ENCODE peak calls at places on chromosomes 3 and 15, in seven cellular contexts. U is AG04450; V is neural crest cell; I is cardiac fibroblast; A is endothelial cell; M is CD4-positive, alpha-beta T cell; Y is WTC11. K is an unnamed sample.

GRCh38 chr3:30752961-30753360 is 141.5 kb downstream of the GADL1 start:
- DNase-seq in U (peak), V (no peak), I (peak), A (no peak), M (no peak), Y (no peak), K (no peak)

GRCh38 chr3:185878920-185879319 is 54.1 kb upstream of the IGF2BP2 start:
- DNase-seq in U (no peak), V (no peak), I (no peak), A (no peak), M (no peak), Y (no peak), K (no peak)

GRCh38 chr3:49723301-49723630 is 485 bp downstream of the GMPPB start:
- DNase-seq in U (no peak), V (no peak), I (peak), A (peak), M (peak), Y (peak), K (peak)

GRCh38 chr3:57141719-57142118 is 23.4 kb downstream of the IL17RD start:
- DNase-seq in U (no peak), V (no peak), I (no peak), A (no peak), M (no peak), Y (no peak), K (no peak)

GRCh38 chr15:48370460-48370859 is 39.2 kb downstream of the DUT start:
- DNase-seq in U (no peak), V (no peak), I (peak), A (no peak), M (no peak), Y (no peak), K (no peak)

GRCh38 chr3:138653567-138653966 is 45.0 kb downstream of the FAIM start:
- DNase-seq in U (no peak), V (no peak), I (no peak), A (no peak), M (no peak), Y (no peak), K (no peak)

GRCh38 chr15:58463815-58464697 is 32.3 kb downstream of the LIPC start:
- DNase-seq in U (peak), V (no peak), I (peak), A (no peak), M (no peak), Y (no peak), K (no peak)

GRCh38 chr3:63295356-63295755 is 17.2 kb downstream of the SYNPR start:
- DNase-seq in U (no peak), V (no peak), I (no peak), A (no peak), M (no peak), Y (no peak), K (no peak)

GRCh38 chr3:41794748-41795589 is 166.9 kb downstream of the ULK4 start:
- DNase-seq in U (no peak), V (no peak), I (no peak), A (no peak), M (no peak), Y (no peak), K (no peak)

GRCh38 chr3:194886836-194887235 is 201.2 kb downstream of the FAM43A start:
- DNase-seq in U (no peak), V (no peak), I (no peak), A (no peak), M (no peak), Y (no peak), K (no peak)

DNA sequence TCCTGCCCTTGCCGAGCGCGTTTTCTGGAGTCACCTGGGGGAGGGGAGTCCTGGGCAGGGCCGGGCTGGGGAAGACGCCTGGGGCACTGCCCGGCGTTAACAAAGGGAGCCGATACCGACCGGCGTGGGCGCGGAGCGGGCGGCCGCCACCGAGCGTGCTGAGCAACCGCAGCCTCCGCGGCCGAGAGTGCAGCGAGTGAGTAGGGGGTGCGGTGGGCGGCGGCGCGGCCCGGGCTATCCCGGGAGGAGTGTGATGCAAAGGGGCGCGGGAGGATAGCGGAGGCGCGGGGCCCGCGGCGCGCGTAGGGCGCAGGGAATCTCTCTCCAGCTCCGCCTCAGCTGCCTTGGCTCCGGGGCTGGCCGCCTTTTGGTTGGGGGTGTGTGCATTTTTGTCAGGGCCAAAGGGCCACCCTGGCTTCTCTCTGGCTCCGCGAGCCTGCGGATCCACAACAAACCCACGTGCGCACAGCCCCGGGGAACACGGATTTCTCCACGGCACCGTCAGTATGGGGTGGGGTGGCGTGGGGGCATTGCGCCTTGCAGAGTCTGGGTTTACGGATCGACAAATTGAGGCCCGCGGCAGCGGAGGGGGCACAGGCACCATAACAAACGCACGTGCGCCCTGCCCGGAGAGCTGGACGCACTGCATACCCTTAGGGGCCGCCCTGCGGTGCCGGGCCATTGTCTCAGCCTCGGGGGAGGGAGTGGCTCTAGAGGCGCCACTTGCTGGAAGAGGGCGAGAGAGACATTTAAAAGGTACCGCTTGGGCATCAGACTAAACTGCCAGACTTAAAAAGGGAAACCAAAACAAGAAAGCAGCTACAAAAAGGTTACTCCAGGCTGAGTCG is 537 bp downstream of the ST6GAL1 start:
- DNase-seq in U (no peak), V (peak), I (peak), A (peak), M (peak), Y (peak), K (peak)
- TF ChIP-seq CTCF in U (peak), V (peak), I (no peak), A (no peak), M (peak), Y (no peak), K (no peak)

GRCh38 chr3:135758961-135759360 is 206.6 kb upstream of the PPP2R3A start:
- DNase-seq in U (no peak), V (no peak), I (no peak), A (no peak), M (no peak), Y (no peak), K (no peak)

GRCh38 chr3:135760581-135760980 is 204.9 kb upstream of the PPP2R3A start:
- DNase-seq in U (no peak), V (no peak), I (no peak), A (no peak), M (no peak), Y (no peak), K (no peak)

GRCh38 chr3:135766113-135766512 is 199.4 kb upstream of the PPP2R3A start:
- DNase-seq in U (no peak), V (no peak), I (no peak), A (no peak), M (no peak), Y (no peak), K (no peak)

GRCh38 chr3:135759651-135760050 is 205.9 kb upstream of the PPP2R3A start:
- DNase-seq in U (no peak), V (no peak), I (no peak), A (no peak), M (no peak), Y (no peak), K (no peak)

DNA sequence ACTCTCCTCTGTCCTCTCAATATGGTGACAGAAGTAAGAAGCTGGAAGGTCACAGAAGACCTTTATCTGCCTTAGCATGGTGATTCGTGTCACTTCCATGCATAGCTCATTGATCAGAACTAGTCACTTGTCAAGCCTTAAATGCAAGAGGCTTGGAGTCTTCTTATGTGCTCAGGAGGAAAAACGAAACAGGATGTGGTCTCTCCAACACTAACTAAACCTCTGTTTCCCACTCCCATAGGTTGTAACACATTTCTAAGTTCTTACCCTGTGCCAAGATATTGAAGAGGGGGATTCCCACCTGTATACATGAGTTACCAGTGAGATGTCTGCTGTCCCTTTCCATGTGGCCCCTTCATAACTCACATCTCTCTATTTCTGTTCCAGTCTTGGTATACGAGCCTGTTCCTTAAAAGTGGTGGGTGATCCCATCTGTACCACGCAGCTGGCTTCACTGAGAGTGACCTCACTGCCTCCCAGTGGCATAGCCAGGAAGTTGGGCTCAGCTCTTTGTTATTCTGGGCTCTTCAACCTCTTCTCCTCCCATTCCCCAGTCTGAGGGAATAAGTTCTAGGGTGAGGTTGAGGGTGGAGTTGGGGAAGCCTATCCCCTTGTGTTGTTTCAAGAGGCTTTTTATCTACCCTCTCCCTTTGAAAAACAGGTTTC is 203.2 kb upstream of the PPP2R3A start:
- DNase-seq in U (no peak), V (no peak), I (no peak), A (no peak), M (no peak), Y (peak), K (peak)
- TF ChIP-seq CTCF in U (no peak), V (peak), I (no peak), A (no peak), M (no peak), Y (no peak), K (no peak)

DNA sequence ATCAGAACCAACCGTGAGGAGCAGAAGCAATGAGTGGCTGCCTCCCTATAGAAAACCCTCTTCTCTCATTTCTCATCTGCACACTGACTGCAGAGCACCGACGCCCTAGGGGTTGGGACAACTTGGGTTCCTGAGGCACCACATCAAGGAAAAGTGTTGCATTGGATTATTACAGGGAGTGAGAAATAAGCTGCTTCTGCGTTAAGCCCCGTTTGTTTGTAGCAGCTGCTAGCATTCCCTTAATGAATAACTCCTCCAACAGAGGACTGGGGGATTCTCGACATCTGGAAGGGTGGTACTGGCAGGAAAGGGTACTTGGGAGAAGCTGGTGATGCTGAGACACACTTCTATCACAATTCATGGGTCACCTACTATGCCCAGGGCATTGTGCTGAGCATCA is 25.3 kb upstream of the AGBL1 start:
- DNase-seq in U (no peak), V (no peak), I (no peak), A (no peak), M (no peak), Y (no peak), K (no peak)
- TF ChIP-seq CTCF in U (no peak), V (no peak), I (no peak), A (no peak), M (no peak), Y (no peak), K (no peak)

GRCh38 chr3:178385280-178385952 is 150.8 kb upstream of the KCNMB2 start:
- DNase-seq in U (no peak), V (peak), I (peak), A (peak), M (no peak), Y (no peak), K (peak)

GRCh38 chr3:178381971-178382370 is 154.3 kb upstream of the KCNMB2 start:
- DNase-seq in U (no peak), V (no peak), I (peak), A (no peak), M (no peak), Y (no peak), K (no peak)

GRCh38 chr3:178382388-178383061 is 153.7 kb upstream of the KCNMB2 start:
- DNase-seq in U (peak), V (no peak), I (peak), A (no peak), M (no peak), Y (no peak), K (no peak)

GRCh38 chr3:178386401-178386800 is 149.8 kb upstream of the KCNMB2 start:
- DNase-seq in U (no peak), V (no peak), I (no peak), A (no peak), M (no peak), Y (no peak), K (no peak)

GRCh38 chr3:178384302-178384939 is 151.8 kb upstream of the KCNMB2 start:
- DNase-seq in U (no peak), V (no peak), I (peak), A (no peak), M (no peak), Y (no peak), K (no peak)
- TF ChIP-seq CTCF in U (peak), V (no peak), I (no peak), A (no peak), M (no peak), Y (no peak), K (no peak)

GRCh38 chr3:74861211-74861610 is 246.8 kb upstream of the CNTN3 start:
- DNase-seq in U (no peak), V (no peak), I (no peak), A (no peak), M (no peak), Y (no peak), K (no peak)
- TF ChIP-seq CTCF in U (no peak), V (no peak), I (no peak), A (no peak), M (no peak), Y (no peak), K (no peak)

GRCh38 chr3:193452338-193452737 is 73.8 kb upstream of the ATP13A5 start:
- DNase-seq in U (no peak), V (no peak), I (peak), A (no peak), M (no peak), Y (no peak), K (no peak)
- TF ChIP-seq CTCF in U (peak), V (peak), I (peak), A (peak), M (no peak), Y (no peak), K (peak)

GRCh38 chr3:51896607-51897305 is 6.4 kb downstream of the IQCF1 start:
- DNase-seq in U (no peak), V (no peak), I (no peak), A (no peak), M (no peak), Y (no peak), K (no peak)

GRCh38 chr3:51891242-51892039 is 11.7 kb downstream of the IQCF1 start:
- DNase-seq in U (no peak), V (no peak), I (no peak), A (no peak), M (no peak), Y (no peak), K (no peak)

GRCh38 chr3:51894939-51895338 is 8.2 kb downstream of the IQCF1 start:
- DNase-seq in U (no peak), V (no peak), I (no peak), A (no peak), M (no peak), Y (no peak), K (no peak)

DNA sequence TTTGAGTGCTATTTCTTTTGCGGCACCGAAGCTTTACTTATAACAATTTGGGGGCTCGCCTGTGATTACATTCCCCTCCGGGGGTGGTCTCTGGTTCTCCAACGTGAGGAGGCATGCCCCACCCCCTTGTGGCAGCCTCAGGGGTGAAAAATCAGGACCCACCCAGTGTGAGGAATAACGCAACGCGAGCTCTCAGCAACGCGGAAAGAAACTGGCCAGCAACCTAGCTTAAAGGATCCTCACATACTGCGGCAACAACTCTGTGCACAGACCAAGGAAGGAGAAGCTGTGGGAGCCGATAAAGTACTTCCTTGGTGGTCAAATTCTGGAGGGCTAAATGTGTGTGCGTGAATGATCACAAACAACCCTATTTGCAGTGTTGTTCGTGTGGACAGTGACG is 5.8 kb downstream of the IQCF1 start:
- DNase-seq in U (no peak), V (no peak), I (no peak), A (no peak), M (no peak), Y (no peak), K (no peak)
- TF ChIP-seq CTCF in U (no peak), V (no peak), I (no peak), A (no peak), M (no peak), Y (no peak), K (no peak)

K was measured in glutamatergic neuron.